ENCODE peak calls at places on chromosomes 16 and 17, in five cellular contexts. I is lower leg skin, K is M059J, C is MM.1S, Y is DMS 273 treated with DMSO at 0.1 percent for 48 hours. S is an unnamed sample.

GRCh38 chr17:32443827-32444300 is 446 bp upstream of the PSMD11 start:
- DNase-seq in C (no peak), Y (no peak), I (no peak), K (no peak), S (peak; percentile 14)

GRCh38 chr17:31074772-31075538 is 19.8 kb upstream of the NF1 start:
- DNase-seq in K (peak; percentile 56), Y (no peak), C (no peak), I (no peak), S (peak; percentile 38)

GRCh38 chr16:2194852-2195315 is 1.5 kb downstream of the CASKIN1 start:
- DNase-seq in Y (peak; percentile 34), K (peak; percentile 51), I (no peak), C (peak; percentile 53), S (peak; percentile 60)

GRCh38 chr17:58576679-58577367 is 62.4 kb upstream of the MTMR4 start:
- DNase-seq in I (no peak), C (peak; percentile 20), Y (no peak), K (peak; percentile 7), S (peak; percentile 43)

GRCh38 chr16:53372942-53373871 is 61.1 kb upstream of the RBL2 start:
- DNase-seq in C (peak; percentile 79), Y (no peak), K (no peak), I (no peak), S (no peak)

GRCh38 chr16:15811778-15812750 is 44.8 kb downstream of the MYH11 start:
- DNase-seq in K (peak; percentile 83), I (no peak), C (no peak), Y (no peak), S (peak; percentile 64)

GRCh38 chr16:87691686-87692079 is 74.1 kb downstream of the KLHDC4 start:
- DNase-seq in K (no peak), Y (no peak), I (no peak), C (no peak), S (no peak)

GRCh38 chr16:15576960-15577958 is 65.7 kb downstream of the MARF1 start:
- DNase-seq in Y (no peak), I (no peak), C (no peak), K (no peak), S (no peak)

GRCh38 chr16:69145658-69146057 is 13.2 kb downstream of the UTP4 start:
- DNase-seq in C (no peak), I (no peak), Y (peak; percentile 39), K (no peak), S (no peak)

GRCh38 chr17:64679710-64680216 is 17.7 kb upstream of the SMURF2 start:
- DNase-seq in I (no peak), C (no peak), K (peak; percentile 98), Y (no peak), S (peak; percentile 100)

GRCh38 chr16:82782715-82783251 is 156.0 kb downstream of the CDH13 start:
- DNase-seq in I (no peak), Y (no peak), K (no peak), C (no peak), S (no peak)

GRCh38 chr17:6420173-6420641 is 14.7 kb downstream of the AIPL1 start:
- DNase-seq in K (no peak), C (peak; percentile 31), I (no peak), Y (no peak), S (peak; percentile 27)

GRCh38 chr16:70804153-70804728 is 3.3 kb upstream of the VAC14 start:
- DNase-seq in Y (no peak), C (no peak), I (no peak), K (peak; percentile 89), S (peak; percentile 97)

GRCh38 chr16:67281536-67282446 is 2.5 kb downstream of the PLEKHG4 start:
- DNase-seq in Y (no peak), I (no peak), K (no peak), C (no peak), S (no peak)

GRCh38 chr16:87528690-87529579 is 36.1 kb upstream of the ZCCHC14 start:
- DNase-seq in C (no peak), Y (no peak), K (no peak), I (no peak), S (no peak)

GRCh38 chr16:88356727-88357199 is 26.0 kb upstream of the ZNF469 start:
- DNase-seq in Y (no peak), I (no peak), C (no peak), K (no peak), S (no peak)

GRCh38 chr16:51313204-51313603 is 162.1 kb upstream of the SALL1 start:
- DNase-seq in C (no peak), Y (no peak), I (no peak), K (no peak), S (no peak)

GRCh38 chr16:29808219-29808900 is 2.0 kb downstream of the MAZ start:
- DNase-seq in K (no peak), C (no peak), Y (no peak), I (no peak), S (peak; percentile 16)